ENCODE peak calls at places on chromosomes 4 and X, in eight cellular contexts. U is SK-N-SH, L is Panc1, K is breast epithelium, S is stomach, R is GM23338, Z is sigmoid colon, V is suprapubic skin. X is an unnamed sample.

GRCh38 chr4:125681240-125681639 is 366.5 kb downstream of the FAT4 start:
- DNase-seq in U (no peak), L (no peak), K (no peak), S (no peak), R (no peak), Z (no peak), V (no peak), X (no peak)

GRCh38 chrX:23557070-23557469 is 110.2 kb upstream of the PRDX4 start:
- DNase-seq in U (no peak), L (no peak), K (no peak), S (no peak), R (no peak), Z (no peak), V (no peak), X (no peak)

GRCh38 chrX:100647739-100648138 is 3.7 kb downstream of the SRPX2 start:
- DNase-seq in U (no peak), L (no peak), K (no peak), S (no peak), R (no peak), Z (no peak), V (no peak), X (no peak)

GRCh38 chr4:141375855-141376254 is 155.2 kb downstream of the ZNF330 start:
- DNase-seq in U (peak), L (no peak), K (no peak), S (no peak), R (peak), Z (no peak), V (no peak), X (no peak)

GRCh38 chr4:43146198-43146597 is 253.7 kb downstream of the GRXCR1 start:
- DNase-seq in U (no peak), L (no peak), K (no peak), S (no peak), R (peak), Z (no peak), V (no peak), X (no peak)

GRCh38 chrX:63466690-63467089 is 115.6 kb upstream of the SPIN4 start:
- DNase-seq in U (no peak), L (no peak), K (no peak), S (no peak), R (peak), Z (no peak), V (no peak), X (no peak)

GRCh38 chr4:147019061-147019460 is 73.4 kb upstream of the TTC29 start:
- DNase-seq in U (peak), L (peak), K (peak), S (peak), R (peak), Z (peak), V (peak), X (peak)

GRCh38 chrX:47273011-47273730 is 40.4 kb downstream of the USP11 start:
- DNase-seq in U (no peak), L (no peak), K (no peak), S (no peak), R (no peak), Z (no peak), V (no peak), X (no peak)

GRCh38 chrX:10379848-10380247 is 223.1 kb downstream of the CLCN4 start:
- DNase-seq in U (no peak), L (no peak), K (no peak), S (no peak), R (no peak), Z (no peak), V (no peak), X (no peak)

GRCh38 chr4:2753444-2753843 is 2.7 kb downstream of the TNIP2 start:
- DNase-seq in U (peak), L (no peak), K (no peak), S (no peak), R (no peak), Z (no peak), V (no peak), X (peak)

GRCh38 chr4:54281060-54281781 is 52.1 kb downstream of the PDGFRA start:
- DNase-seq in U (no peak), L (no peak), K (no peak), S (peak), R (peak), Z (peak), V (peak), X (no peak)

GRCh38 chrX:108285361-108285760 is 152.9 kb downstream of the COL4A6 start:
- DNase-seq in U (no peak), L (no peak), K (no peak), S (no peak), R (no peak), Z (no peak), V (no peak), X (no peak)

GRCh38 chr4:148311493-148311892 is 130.7 kb downstream of the NR3C2 start:
- DNase-seq in U (no peak), L (no peak), K (no peak), S (no peak), R (no peak), Z (no peak), V (no peak), X (no peak)

DNA sequence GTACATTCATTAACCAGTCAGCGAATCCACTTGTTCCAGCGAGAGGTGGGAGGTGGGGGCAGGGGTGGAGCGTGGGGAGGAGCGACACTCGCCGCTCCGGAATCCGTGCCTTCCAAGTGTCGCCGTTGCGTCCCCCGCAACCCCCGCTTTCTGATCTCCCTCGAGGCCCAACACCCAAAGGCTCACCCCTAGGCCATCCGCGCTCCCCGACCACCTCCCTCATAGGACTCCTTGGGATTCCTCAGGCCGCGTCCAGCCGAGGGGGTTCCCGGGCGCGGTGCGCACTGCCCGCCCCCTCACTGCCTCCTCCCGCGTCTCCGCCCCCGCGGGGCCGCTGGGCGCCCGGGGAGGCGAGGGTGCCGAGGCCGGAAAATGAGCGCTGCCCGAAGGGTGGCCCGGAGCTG is 108.1 kb upstream of the STOX2 start:
- DNase-seq in U (no peak), L (no peak), K (no peak), S (peak), R (peak), Z (no peak), V (no peak), X (peak)
- H3K4me3 ChIP-seq in U (no peak), L (peak), K (peak), S (peak), R (peak), Z (peak), V (peak), X (peak)

GRCh38 chr4:111985386-111985890 is 159.8 kb upstream of the FAM241A start:
- DNase-seq in U (no peak), L (no peak), K (no peak), S (no peak), R (no peak), Z (no peak), V (no peak), X (no peak)

GRCh38 chr4:111982089-111982488 is 163.2 kb upstream of the FAM241A start:
- DNase-seq in U (no peak), L (no peak), K (no peak), S (no peak), R (no peak), Z (no peak), V (no peak), X (no peak)

GRCh38 chr4:111977419-111977965 is 167.8 kb upstream of the FAM241A start:
- DNase-seq in U (no peak), L (no peak), K (no peak), S (no peak), R (no peak), Z (no peak), V (no peak), X (no peak)

GRCh38 chr4:111984169-111984873 is 160.9 kb upstream of the FAM241A start:
- DNase-seq in U (no peak), L (no peak), K (no peak), S (no peak), R (peak), Z (no peak), V (no peak), X (no peak)

GRCh38 chr4:111979921-111980320 is 165.3 kb upstream of the FAM241A start:
- DNase-seq in U (no peak), L (no peak), K (no peak), S (no peak), R (no peak), Z (no peak), V (no peak), X (no peak)
- H3K27ac ChIP-seq in U (no peak), L (no peak), K (no peak), S (no peak), R (no peak), Z (no peak), V (no peak), X (no peak)

GRCh38 chr4:95061220-95061619 is 303.5 kb downstream of the BMPR1B start:
- DNase-seq in U (no peak), L (no peak), K (no peak), S (no peak), R (peak), Z (no peak), V (no peak), X (no peak)

DNA sequence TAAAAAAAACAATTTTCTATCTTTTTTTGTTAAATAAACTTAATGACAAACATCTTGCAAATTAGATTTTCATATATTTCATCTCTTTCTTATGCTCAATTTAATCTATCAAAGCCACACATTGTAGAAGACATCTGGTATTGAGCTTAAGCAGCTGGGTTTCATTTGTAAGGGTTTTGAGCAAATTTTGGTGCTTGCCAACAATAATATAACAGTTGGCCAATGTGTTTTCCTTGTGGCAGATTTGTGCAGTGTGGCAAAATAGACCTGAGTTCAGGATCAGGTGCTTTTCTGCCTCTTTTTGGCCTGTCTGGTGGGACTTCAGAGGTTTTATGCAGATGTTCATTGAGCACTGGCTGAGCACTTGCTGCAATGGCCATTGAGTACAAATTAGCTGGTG is 301.9 kb downstream of the BMPR1B start:
- DNase-seq in U (peak), L (no peak), K (no peak), S (no peak), R (no peak), Z (no peak), V (no peak), X (no peak)
- TF ChIP-seq POLR2AphosphoS5 in U (peak), L (no peak), K (no peak), S (no peak), R (no peak), Z (no peak), V (no peak), X (no peak)

GRCh38 chr4:121869841-121870822 is at the start of gene BBS7:
- DNase-seq in U (peak), L (peak), K (peak), S (peak), R (peak), Z (peak), V (peak), X (peak)
- H3K4me3 ChIP-seq in U (peak), L (peak), K (peak), S (peak), R (peak), Z (peak), V (peak), X (peak)